ENCODE peak calls at places on chromosomes 16 and 17, in eight cellular contexts. O is tibial nerve, I is tibial artery, P is H1, X is HepG2, Q is body of pancreas, V is upper lobe of right lung, C is WERI-Rb-1. S is an unnamed sample.

GRCh38 chr17:73710095-73710592 is 65.9 kb upstream of the SDK2 start:
- DNase-seq in O (no peak), P (peak; percentile 39), Q (peak; percentile 67), V (no peak), I (peak; percentile 34), X (peak; percentile 54), C (peak; percentile 91), S (peak; percentile 56)

GRCh38 chr17:38328620-38329019 is 15.1 kb downstream of the GPR179 start:
- DNase-seq in C (no peak), V (no peak), X (no peak), P (no peak), Q (no peak), O (no peak), I (no peak), S (no peak)

GRCh38 chr17:40450175-40450574 is 6.9 kb downstream of the IGFBP4 start:
- DNase-seq in V (no peak), I (no peak), Q (peak; percentile 63), P (peak; percentile 49), O (no peak), X (peak; percentile 54), C (peak; percentile 76), S (no peak)

GRCh38 chr17:73705594-73705993 is 61.3 kb upstream of the SDK2 start:
- DNase-seq in P (no peak), Q (peak; percentile 35), C (no peak), O (no peak), I (no peak), X (no peak), V (no peak), S (peak; percentile 40)

GRCh38 chr17:8893621-8894020 is 26.1 kb upstream of the PIK3R6 start:
- DNase-seq in I (no peak), V (no peak), Q (no peak), C (no peak), X (no peak), P (no peak), O (no peak), S (no peak)

GRCh38 chr16:19289805-19290490 is 4.4 kb downstream of the CLEC19A start:
- DNase-seq in I (no peak), V (no peak), X (no peak), O (no peak), Q (no peak), P (no peak), C (no peak), S (no peak)

GRCh38 chr17:79795795-79796569 is 895 bp downstream of the CBX8 start:
- DNase-seq in C (no peak), V (no peak), O (no peak), I (no peak), Q (no peak), P (no peak), X (no peak), S (no peak)

GRCh38 chr17:27559506-27559931 is 71.5 kb upstream of the LGALS9 start:
- DNase-seq in O (no peak), I (peak; percentile 53), X (peak; percentile 62), C (no peak), P (no peak), Q (no peak), V (no peak), S (peak; percentile 54)

GRCh38 chr17:81341347-81342061 is 46.4 kb upstream of the SLC38A10 start:
- DNase-seq in I (peak; percentile 20), V (no peak), P (no peak), Q (no peak), C (no peak), X (no peak), O (no peak), S (no peak)

GRCh38 chr17:57443781-57444180 is 187.5 kb downstream of the MSI2 start:
- DNase-seq in X (no peak), O (no peak), C (no peak), V (no peak), I (no peak), Q (no peak), P (no peak), S (no peak)

GRCh38 chr17:42289863-42290165 is 1.5 kb downstream of the STAT5A start:
- DNase-seq in P (no peak), X (no peak), C (no peak), Q (no peak), O (no peak), I (no peak), V (peak; percentile 65), S (no peak)

GRCh38 chr17:60305141-60305540 is 86.8 kb downstream of the USP32 start:
- DNase-seq in C (no peak), I (no peak), Q (peak; percentile 28), P (no peak), O (no peak), X (peak; percentile 39), V (no peak), S (no peak)

GRCh38 chr17:50708050-50709000 is 611 bp upstream of the ANKRD40 start:
- DNase-seq in V (no peak), Q (no peak), I (no peak), P (no peak), C (no peak), X (no peak), O (no peak), S (no peak)

GRCh38 chr17:62163847-62164246 is 98.8 kb upstream of the MED13 start:
- DNase-seq in V (no peak), O (no peak), X (peak; percentile 71), C (no peak), P (no peak), I (no peak), Q (peak; percentile 33), S (no peak)

GRCh38 chr16:30964540-30965226 is 7.1 kb downstream of the SETD1A start:
- DNase-seq in Q (no peak), O (no peak), V (no peak), C (no peak), P (no peak), I (no peak), X (no peak), S (no peak)

GRCh38 chr17:70168044-70168978 is 1.0 kb upstream of the KCNJ2 start:
- DNase-seq in C (peak; percentile 90), O (peak; percentile 27), V (peak; percentile 80), X (no peak), I (peak; percentile 56), Q (peak; percentile 75), P (peak; percentile 10), S (peak; percentile 48)

GRCh38 chr16:75011634-75012307 is 12.9 kb downstream of the ZNRF1 start:
- DNase-seq in Q (peak; percentile 39), C (no peak), O (no peak), X (no peak), P (no peak), V (no peak), I (peak; percentile 61), S (peak; percentile 88)

DNA sequence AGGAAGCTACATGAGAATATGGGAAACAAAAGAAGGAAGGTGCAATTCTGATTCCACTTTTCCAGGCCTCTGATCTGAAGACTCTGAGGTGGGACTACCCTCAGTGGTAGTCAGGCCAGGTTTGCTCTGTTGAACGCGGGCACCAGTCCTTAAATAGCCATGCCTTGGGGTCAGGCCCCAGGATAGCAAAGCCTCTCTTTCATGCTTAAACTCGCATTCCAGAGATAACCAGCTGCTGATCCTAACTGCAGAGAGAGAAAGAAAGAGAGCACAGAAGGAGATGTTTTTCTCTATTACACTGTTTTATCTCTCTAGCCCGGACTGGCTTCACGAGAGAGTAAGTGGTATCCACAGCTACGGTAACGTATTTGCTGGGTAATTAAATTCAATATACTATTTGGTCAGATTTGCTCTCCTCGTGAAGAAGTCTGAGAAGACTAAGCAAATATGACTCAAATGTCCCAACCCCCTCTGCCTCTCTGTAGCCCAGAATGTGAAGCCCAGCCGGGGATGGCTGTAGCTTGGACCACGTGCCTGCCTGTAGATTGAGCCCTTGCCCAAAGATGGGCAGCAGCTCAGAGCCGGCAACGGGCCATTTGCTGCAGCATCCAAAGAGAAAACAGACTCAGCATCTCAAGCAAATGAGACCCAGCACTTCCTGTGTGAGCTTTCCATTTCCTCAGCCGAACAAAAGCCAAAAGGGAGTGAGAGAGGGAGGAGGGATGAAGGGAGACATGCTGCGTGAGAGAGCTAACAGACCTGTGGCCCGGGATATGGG is 122.2 kb downstream of the SMG6 start:
- DNase-seq in V (no peak), O (no peak), Q (peak; percentile 21), I (peak; percentile 72), C (no peak), P (no peak), X (no peak), S (peak; percentile 93)
- H3K36me3 ChIP-seq in V (peaks cover 10% of the 10 kb centered on the region), O (no peaks in the 10 kb centered on the region), Q (no peaks in the 10 kb centered on the region), I (peaks cover 10% of the 10 kb centered on the region), C (peaks cover 41% of the 10 kb centered on the region), P (peaks cover 2% of the 10 kb centered on the region), X (peaks cover 34% of the 10 kb centered on the region), S (peaks cover 10% of the 10 kb centered on the region)

DNA sequence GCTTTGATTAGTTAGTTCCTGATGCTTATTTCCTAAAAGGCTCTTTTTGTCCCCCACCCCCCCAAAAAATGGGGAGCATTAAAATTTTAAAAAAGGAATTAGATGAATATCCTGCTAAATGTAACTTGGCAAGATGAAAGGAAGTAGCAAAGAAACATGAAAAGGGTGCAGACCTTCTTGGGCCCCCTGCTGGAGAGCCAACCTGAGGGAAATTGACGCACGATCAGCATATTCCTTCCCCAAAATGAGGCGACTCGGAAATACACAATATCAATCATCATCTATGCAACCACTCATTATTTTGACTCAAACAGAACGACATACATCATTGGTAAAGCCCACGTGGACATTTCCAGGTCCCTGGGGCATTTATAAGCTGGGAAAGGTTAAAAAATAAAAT is 59.7 kb downstream of the GRIN2A start:
- DNase-seq in X (peak; percentile 15), I (no peak), O (no peak), Q (no peak), V (no peak), C (peak; percentile 14), P (no peak), S (no peak)
- TF ChIP-seq CTCF in X (peak; percentile 22), I (peak; percentile 32), O (no peak), Q (peak; percentile 44), V (no peak), C (peak; percentile 43), P (peak; percentile 17), S (peak; percentile 23)

GRCh38 chr16:79276506-79276905 is 324.0 kb downstream of the MAF start:
- DNase-seq in O (no peak), I (no peak), P (no peak), C (no peak), Q (no peak), X (no peak), V (no peak), S (no peak)
- H3K36me3 ChIP-seq in O (no peaks in the 10 kb centered on the region), I (no peaks in the 10 kb centered on the region), P (no peaks in the 10 kb centered on the region), C (no peaks in the 10 kb centered on the region), Q (no peaks in the 10 kb centered on the region), X (no peaks in the 10 kb centered on the region), V (no peaks in the 10 kb centered on the region), S (no peaks in the 10 kb centered on the region)

GRCh38 chr17:76538281-76538931 is 897 bp upstream of the CYGB start:
- DNase-seq in I (no peak), V (peak; percentile 68), O (no peak), P (no peak), C (no peak), Q (no peak), X (no peak), S (no peak)

GRCh38 chr17:76538941-76539340 is 903 bp upstream of the PRCD start:
- DNase-seq in C (no peak), V (no peak), O (no peak), Q (no peak), I (no peak), P (no peak), X (no peak), S (no peak)

GRCh38 chr17:76537578-76538280 is at the start of gene CYGB:
- DNase-seq in X (no peak), C (no peak), Q (no peak), V (peak; percentile 75), O (no peak), I (no peak), P (no peak), S (no peak)

GRCh38 chr17:76540381-76541300 is 797 bp downstream of the PRCD start:
- DNase-seq in V (peak; percentile 92), C (peak; percentile 100), O (peak; percentile 91), Q (peak; percentile 94), I (peak; percentile 91), X (peak; percentile 73), P (peak; percentile 92), S (peak; percentile 97)

GRCh38 chr17:76539631-76540271 is at the start of gene PRCD:
- DNase-seq in P (no peak), C (peak; percentile 93), Q (no peak), V (no peak), X (no peak), I (peak; percentile 20), O (no peak), S (no peak)
- TF ChIP-seq CTCF in P (no peak), C (peak; percentile 24), Q (no peak), V (no peak), X (no peak), I (no peak), O (no peak), S (no peak)